ENCODE peak calls at places on chromosomes 11 and 22, in nine cellular contexts. P, J, X, V, W, Q, B, F and H are unnamed samples.

GRCh38 chr11:34323601-34324000 is 34.2 kb downstream of the ABTB2 start:
- ATAC-seq in F (no peak), W (no peak), J (no peak), B (no peak), P (no peak), V (no peak), X (no peak), Q (no peak), H (no peak)

GRCh38 chr11:68340003-68340767 is 27.8 kb downstream of the LRP5 start:
- ATAC-seq in B (peak), X (no peak), P (peak), J (peak), Q (no peak), V (no peak), F (no peak), W (peak), H (peak)

GRCh38 chr22:36884314-36885158 is 23.7 kb downstream of the NCF4 start:
- ATAC-seq in B (no peak), X (no peak), Q (no peak), P (no peak), W (no peak), F (no peak), V (no peak), J (no peak), H (no peak)

GRCh38 chr22:28905433-28905832 is 22.1 kb downstream of the ZNRF3 start:
- ATAC-seq in W (no peak), B (no peak), X (no peak), J (no peak), V (no peak), Q (no peak), P (no peak), F (no peak), H (no peak)

GRCh38 chr11:119892311-119892808 is 163.4 kb upstream of the NECTIN1 start:
- ATAC-seq in B (no peak), P (no peak), J (no peak), X (no peak), Q (no peak), V (no peak), W (no peak), F (no peak), H (no peak)

GRCh38 chr11:111427471-111427912 is 48.4 kb upstream of the POU2AF1 start:
- ATAC-seq in B (peak), Q (no peak), W (no peak), P (no peak), X (no peak), J (no peak), F (no peak), V (no peak), H (no peak)

GRCh38 chr11:59899532-59899931 is 20.9 kb downstream of the OOSP3 start:
- ATAC-seq in F (no peak), V (no peak), X (no peak), Q (peak), B (no peak), J (no peak), P (no peak), W (no peak), H (no peak)

GRCh38 chr11:78188809-78189724 is at the start of gene USP35:
- ATAC-seq in B (no peak), V (peak), J (no peak), X (peak), F (no peak), Q (peak), P (no peak), W (no peak), H (no peak)

GRCh38 chr22:20438066-20438677 is 547 bp upstream of the SCARF2 start:
- ATAC-seq in P (peak), J (no peak), B (no peak), W (no peak), V (peak), Q (peak), F (peak), X (no peak), H (no peak)